ENCODE peak calls at places on chromosome X, in eight cellular contexts. O is stimulated activated CD8-positive, alpha-beta memory T cell treated with anti-CD3 and anti-CD28 coated beads, Interleukin-15, amount 100 ng/mL, for 4 hours; Z is SIG-M5; T is AG09319; U is myocyte; A is HS-5; P is COR-L47; J is colonic mucosa. E is an unnamed sample.

GRCh38 chrX:120316587-120317283 is 5.5 kb upstream of the TMEM255A start:
- DNase-seq in O (no peak), Z (no peak), T (no peak), U (no peak), A (peak), P (no peak), J (no peak), E (no peak)

GRCh38 chrX:75746891-75747639 is 38.0 kb downstream of the MAGEE2 start:
- DNase-seq in O (no peak), Z (no peak), T (no peak), U (no peak), A (no peak), P (no peak), J (peak), E (no peak)

GRCh38 chrX:28966335-28966734 is 379.1 kb downstream of the IL1RAPL1 start:
- DNase-seq in O (no peak), Z (no peak), T (no peak), U (no peak), A (peak), P (no peak), J (no peak), E (no peak)

GRCh38 chrX:101370888-101371504 is 15.0 kb downstream of the BTK start:
- DNase-seq in O (no peak), Z (no peak), T (no peak), U (no peak), A (no peak), P (no peak), J (no peak), E (no peak)

GRCh38 chrX:19792412-19792811 is 95.0 kb downstream of the SH3KBP1 start:
- DNase-seq in O (no peak), Z (peak), T (no peak), U (no peak), A (no peak), P (no peak), J (no peak), E (no peak)

GRCh38 chrX:129577473-129577872 is 37.4 kb downstream of the OCRL start:
- DNase-seq in O (no peak), Z (no peak), T (peak), U (peak), A (peak), P (no peak), J (no peak), E (peak)

GRCh38 chrX:1877780-1878179 is 262.9 kb downstream of the ASMT start:
- DNase-seq in O (no peak), Z (no peak), T (no peak), U (no peak), A (no peak), P (no peak), J (no peak), E (no peak)

GRCh38 chrX:65528705-65529340 is 5.8 kb downstream of the LAS1L start:
- DNase-seq in O (peak), Z (no peak), T (no peak), U (peak), A (no peak), P (peak), J (peak), E (no peak)

GRCh38 chrX:113868716-113869115 is 715.2 kb upstream of the HTR2C start:
- DNase-seq in O (no peak), Z (no peak), T (no peak), U (no peak), A (no peak), P (no peak), J (no peak), E (no peak)

GRCh38 chrX:12210196-12210815 is 72.0 kb downstream of the FRMPD4 start:
- DNase-seq in O (no peak), Z (no peak), T (peak), U (peak), A (peak), P (no peak), J (no peak), E (no peak)

GRCh38 chrX:113429011-113429410 is 588.4 kb upstream of the AMOT start:
- DNase-seq in O (no peak), Z (no peak), T (no peak), U (no peak), A (no peak), P (no peak), J (no peak), E (no peak)

GRCh38 chrX:13825178-13825762 is 8.4 kb upstream of the GPM6B start:
- DNase-seq in O (no peak), Z (no peak), T (no peak), U (no peak), A (no peak), P (no peak), J (no peak), E (no peak)

GRCh38 chrX:34053931-34054330 is 78.2 kb downstream of the FAM47A start:
- DNase-seq in O (no peak), Z (no peak), T (no peak), U (no peak), A (no peak), P (no peak), J (no peak), E (no peak)

GRCh38 chrX:45843518-45843917 is 642.8 kb upstream of the DIPK2B start:
- DNase-seq in O (no peak), Z (no peak), T (no peak), U (no peak), A (no peak), P (no peak), J (no peak), E (no peak)

GRCh38 chrX:13212191-13212651 is 107.6 kb downstream of the ATXN3L start:
- DNase-seq in O (no peak), Z (no peak), T (no peak), U (peak), A (no peak), P (no peak), J (no peak), E (no peak)

GRCh38 chrX:129983575-129984131 is 1.2 kb downstream of the BCORL1 start:
- DNase-seq in O (no peak), Z (no peak), T (no peak), U (no peak), A (no peak), P (no peak), J (peak), E (no peak)